ENCODE peak calls at places on chromosome 18, in six cellular contexts. X is hepatocyte, I is GM23338, K is neural progenitor cell, G is OCI-LY7, Y is HCT116. W is an unnamed sample.

GRCh38 chr18:62586148-62586774 is 63.4 kb downstream of the ZCCHC2 start:
- DNase-seq in I (peak; percentile 85), G (peak; percentile 45), Y (peak; percentile 32), X (peak; percentile 89), K (peak; percentile 86), W (peak; percentile 56)

GRCh38 chr18:27797484-27797883 is 379.4 kb downstream of the CDH2 start:
- DNase-seq in I (no peak), K (no peak), X (no peak), G (no peak), Y (no peak), W (peak; percentile 58)

GRCh38 chr18:56235061-56235772 is 403.2 kb downstream of the TXNL1 start:
- DNase-seq in G (peak; percentile 81), X (no peak), Y (no peak), K (peak; percentile 56), I (no peak), W (peak; percentile 20)

GRCh38 chr18:13452851-13453524 is 234.4 kb downstream of the LDLRAD4 start:
- DNase-seq in Y (no peak), X (no peak), G (no peak), K (no peak), I (peak; percentile 8), W (no peak)

GRCh38 chr18:79851981-79852380 is 54.2 kb downstream of the KCNG2 start:
- DNase-seq in K (no peak), Y (no peak), G (no peak), I (no peak), X (no peak), W (no peak)

GRCh38 chr18:21915546-21915945 is 175.0 kb downstream of the MIB1 start:
- DNase-seq in K (no peak), I (no peak), X (no peak), G (no peak), Y (no peak), W (no peak)

GRCh38 chr18:73615506-73615905 is 532.1 kb downstream of the FBXO15 start:
- DNase-seq in K (no peak), X (no peak), Y (no peak), G (no peak), I (no peak), W (no peak)

GRCh38 chr18:78487649-78488048 is 492.0 kb upstream of the SALL3 start:
- DNase-seq in X (peak; percentile 13), G (no peak), K (no peak), I (no peak), Y (no peak), W (no peak)

GRCh38 chr18:13471971-13472628 is 253.5 kb downstream of the LDLRAD4 start:
- DNase-seq in G (no peak), X (no peak), I (peak; percentile 18), Y (no peak), K (peak; percentile 73), W (no peak)

GRCh38 chr18:58476521-58477210 is 152.2 kb downstream of the ALPK2 start:
- DNase-seq in Y (no peak), G (no peak), K (no peak), I (no peak), X (no peak), W (no peak)

GRCh38 chr18:34697233-34697632 is 12.9 kb upstream of the DTNA start:
- DNase-seq in G (no peak), I (no peak), X (no peak), K (no peak), Y (no peak), W (no peak)

GRCh38 chr18:35597758-35598157 is 16.2 kb downstream of the GALNT1 start:
- DNase-seq in G (no peak), I (no peak), Y (no peak), K (no peak), X (no peak), W (no peak)

GRCh38 chr18:37341016-37341415 is 224.6 kb downstream of the CELF4 start:
- DNase-seq in Y (no peak), I (no peak), G (no peak), K (no peak), X (no peak), W (no peak)

GRCh38 chr18:26549486-26550435 is 1.4 kb upstream of the KCTD1 start:
- DNase-seq in X (peak; percentile 59), G (peak; percentile 34), I (peak; percentile 71), Y (peak; percentile 53), K (peak; percentile 75), W (peak; percentile 42)

GRCh38 chr18:27005589-27005988 is 140.1 kb upstream of the AQP4 start:
- DNase-seq in K (peak; percentile 51), I (peak; percentile 65), X (peak; percentile 9), Y (peak; percentile 10), G (peak; percentile 49), W (peak; percentile 38)

GRCh38 chr18:67805261-67805660 is 288.7 kb upstream of the DSEL start:
- DNase-seq in Y (no peak), G (no peak), I (peak; percentile 46), X (no peak), K (peak; percentile 30), W (no peak)

GRCh38 chr18:26655614-26656400 is 107.5 kb upstream of the KCTD1 start:
- DNase-seq in Y (no peak), X (peak; percentile 77), I (peak; percentile 86), G (no peak), K (peak; percentile 76), W (peak; percentile 12)

GRCh38 chr18:70513502-70514171 is 224.8 kb downstream of the SOCS6 start:
- DNase-seq in X (no peak), K (no peak), I (no peak), Y (no peak), G (no peak), W (no peak)

GRCh38 chr18:13353424-13353823 is 134.9 kb downstream of the LDLRAD4 start:
- DNase-seq in Y (no peak), I (no peak), K (no peak), X (no peak), G (no peak), W (no peak)

GRCh38 chr18:78676622-78677482 is 302.8 kb upstream of the SALL3 start:
- DNase-seq in X (no peak), I (no peak), G (no peak), K (no peak), Y (no peak), W (no peak)

GRCh38 chr18:56374005-56374655 is 264.3 kb downstream of the TXNL1 start:
- DNase-seq in I (no peak), K (no peak), G (no peak), X (no peak), Y (no peak), W (peak; percentile 65)

GRCh38 chr18:74351354-74351753 is 35.7 kb downstream of the C18orf63 start:
- DNase-seq in X (no peak), Y (no peak), G (peak; percentile 7), I (no peak), K (no peak), W (peak; percentile 33)

GRCh38 chr18:23588836-23589560 is 2.7 kb upstream of the NPC1 start:
- DNase-seq in Y (no peak), X (no peak), G (no peak), I (peak; percentile 32), K (peak; percentile 58), W (no peak)

GRCh38 chr18:39244242-39244641 is 1678.6 kb upstream of the CELF4 start:
- DNase-seq in I (no peak), K (no peak), X (no peak), G (no peak), Y (no peak), W (no peak)

GRCh38 chr18:59837586-59837985 is 62.2 kb upstream of the PMAIP1 start:
- DNase-seq in K (peak; percentile 71), Y (peak; percentile 80), I (peak; percentile 91), G (peak; percentile 72), X (peak; percentile 72), W (peak; percentile 65)

DNA sequence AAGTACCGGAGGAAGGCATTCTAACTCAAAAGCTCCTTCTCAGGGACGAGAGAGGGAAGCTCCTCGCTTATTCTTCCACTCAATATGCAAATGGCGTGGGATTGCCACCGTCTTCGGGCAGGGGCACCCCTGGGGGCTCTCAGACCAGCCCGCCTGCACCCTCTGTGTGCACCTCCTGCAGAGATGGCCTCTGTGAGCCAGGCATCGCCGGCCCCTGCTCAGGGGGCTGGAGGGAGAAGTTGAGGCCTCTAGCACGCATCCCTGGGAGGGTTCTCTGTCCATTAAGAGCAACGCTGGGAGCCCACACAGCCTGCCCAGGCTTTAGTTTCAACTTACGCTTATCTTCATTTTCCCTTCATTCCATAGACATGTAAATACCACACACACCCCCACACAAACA is 125.3 kb downstream of the MBP start:
- DNase-seq in Y (no peak), G (no peak), X (no peak), I (no peak), K (no peak), W (no peak)
- H3K27ac ChIP-seq in Y (no peak overlapping the region), G (no peak overlapping the region), X (no peak overlapping the region), I (peak overlapping the region; percentile 33), K (no peak overlapping the region), W (no peak overlapping the region)

GRCh38 chr18:47931707-47932103 is 1.2 kb upstream of the SMAD2 start:
- DNase-seq in X (peak; percentile 40), I (peak; percentile 76), K (peak; percentile 78), G (peak; percentile 59), Y (no peak), W (peak; percentile 66)
- TF ChIP-seq EZH2phosphoT487 in X (no peak), I (no peak), K (no peak), G (no peak), Y (no peak), W (no peak)

DNA sequence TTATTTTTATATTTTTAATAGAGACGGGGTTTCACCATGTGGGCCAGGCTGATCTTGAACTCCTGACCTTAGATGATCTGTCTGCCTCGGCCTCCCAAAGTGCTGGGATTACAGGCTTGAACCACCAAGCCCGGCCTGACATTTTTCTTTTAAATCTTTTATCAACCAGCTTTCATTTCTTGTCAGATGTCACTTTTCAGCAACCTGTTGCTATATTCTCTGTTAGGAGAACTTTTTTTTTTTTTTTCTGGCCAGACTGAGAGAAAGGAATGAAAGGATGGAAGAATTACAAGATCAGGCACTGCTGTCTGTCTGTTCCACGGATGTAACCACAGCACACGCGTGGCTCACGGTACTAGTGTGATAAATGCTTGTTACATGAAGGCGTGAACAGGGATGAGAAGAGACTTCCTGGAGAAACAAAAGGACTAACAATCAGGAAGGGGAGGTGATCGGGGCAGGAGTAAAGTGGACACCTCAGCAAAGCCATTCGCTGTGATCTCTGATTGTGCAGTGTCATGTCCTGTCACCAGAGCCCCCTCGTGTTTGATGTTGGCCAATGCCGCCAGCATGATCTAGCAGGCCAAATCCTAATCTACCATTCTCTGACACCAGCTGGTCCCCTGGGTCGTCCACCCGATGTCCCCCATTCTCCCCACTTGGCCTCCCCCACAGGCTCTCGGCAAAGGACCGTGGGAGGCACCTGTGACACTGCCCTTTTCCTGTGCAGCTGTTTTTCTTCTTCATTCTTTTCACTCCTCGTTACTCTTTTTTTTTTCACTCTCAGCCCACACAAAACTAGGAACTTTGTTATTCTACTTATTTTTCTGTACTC is 146.6 kb downstream of the TGIF1 start:
- DNase-seq in I (no peak), Y (no peak), K (peak; percentile 47), G (peak; percentile 79), X (peak; percentile 54), W (no peak)
- TF ChIP-seq CTCF in I (peak; percentile 34), Y (no peak), K (no peak), G (peak; percentile 75), X (peak; percentile 10), W (no peak)

GRCh38 chr18:808502-808901 is 3.5 kb downstream of the YES1 start:
- DNase-seq in K (no peak), I (no peak), Y (no peak), G (no peak), X (no peak), W (no peak)

GRCh38 chr18:811192-812122 is 585 bp downstream of the YES1 start:
- DNase-seq in Y (no peak), X (peak; percentile 33), I (peak; percentile 64), G (no peak), K (peak; percentile 67), W (no peak)

GRCh38 chr18:812123-812672 is at the start of gene YES1:
- DNase-seq in I (peak; percentile 84), G (no peak), K (peak; percentile 93), X (peak; percentile 93), Y (peak; percentile 35), W (peak; percentile 75)

GRCh38 chr18:808086-808485 is 4.0 kb downstream of the YES1 start:
- DNase-seq in I (no peak), K (no peak), Y (no peak), X (no peak), G (no peak), W (no peak)

GRCh38 chr18:809985-810642 is 1.9 kb downstream of the YES1 start:
- DNase-seq in I (no peak), K (no peak), X (no peak), Y (no peak), G (no peak), W (peak; percentile 80)
- H3K27ac ChIP-seq in I (no peak overlapping the region), K (no peak overlapping the region), X (no peak overlapping the region), Y (no peak overlapping the region), G (no peak overlapping the region), W (no peak overlapping the region)